ENCODE peak calls at places on chromosomes 7 and 10, in ten cellular contexts. One of them, this sample, is unnamed.

GRCh38 chr7:151366872-151367207 is 25.2 kb downstream of the NUB1 start:
- DNase-seq in HT1080: no peak
- DNase-seq in stimulated activated naive B cell treated with anti-CD40 and anti-IgM and Interleukin-4, amounts not matched to agents 10 μg/mL and 1 μg/mL and 100 μg/mL, for 72 hours: no peak
- DNase-seq in HTR-8/SVneo: no peak
- DNase-seq in colonic mucosa: no peak
- DNase-seq in H54: no peak
- DNase-seq in activated gamma-delta T cell treated with Interleukin-2 at 50 U/mL for 16 hours: no peak
- DNase-seq in fibroblast of the conjunctiva: no peak
- DNase-seq in activated CD4-positive, alpha-beta T cell treated with anti-CD3 and anti-CD28 coated beads for 48 hours: no peak
- DNase-seq in cardiac fibroblast: peak; percentile 64
- DNase-seq in this sample: no peak

GRCh38 chr10:3464760-3465405 is 292.3 kb upstream of the PITRM1 start:
- DNase-seq in stimulated activated naive B cell treated with anti-CD40 and anti-IgM and Interleukin-4, amounts not matched to agents 10 μg/mL and 1 μg/mL and 100 μg/mL, for 72 hours: no peak
- DNase-seq in colonic mucosa: peak; percentile 55
- DNase-seq in HTR-8/SVneo: no peak
- DNase-seq in HT1080: no peak
- DNase-seq in cardiac fibroblast: peak; percentile 26
- DNase-seq in activated CD4-positive, alpha-beta T cell treated with anti-CD3 and anti-CD28 coated beads for 48 hours: no peak
- DNase-seq in fibroblast of the conjunctiva: no peak
- DNase-seq in activated gamma-delta T cell treated with Interleukin-2 at 50 U/mL for 16 hours: no peak
- DNase-seq in H54: no peak
- DNase-seq in this sample: no peak

GRCh38 chr7:73623798-73624668 is at the start of gene MLXIPL:
- DNase-seq in stimulated activated naive B cell treated with anti-CD40 and anti-IgM and Interleukin-4, amounts not matched to agents 10 μg/mL and 1 μg/mL and 100 μg/mL, for 72 hours: peak; percentile 34
- DNase-seq in activated CD4-positive, alpha-beta T cell treated with anti-CD3 and anti-CD28 coated beads for 48 hours: peak; percentile 81
- DNase-seq in H54: no peak
- DNase-seq in activated gamma-delta T cell treated with Interleukin-2 at 50 U/mL for 16 hours: peak; percentile 37
- DNase-seq in HT1080: no peak
- DNase-seq in fibroblast of the conjunctiva: no peak
- DNase-seq in colonic mucosa: peak; percentile 95
- DNase-seq in cardiac fibroblast: peak; percentile 42
- DNase-seq in HTR-8/SVneo: peak; percentile 67
- DNase-seq in this sample: no peak

GRCh38 chr7:17298102-17298839 is at the start of gene AHR:
- DNase-seq in activated CD4-positive, alpha-beta T cell treated with anti-CD3 and anti-CD28 coated beads for 48 hours: peak; percentile 93
- DNase-seq in colonic mucosa: peak; percentile 95
- DNase-seq in cardiac fibroblast: peak; percentile 98
- DNase-seq in stimulated activated naive B cell treated with anti-CD40 and anti-IgM and Interleukin-4, amounts not matched to agents 10 μg/mL and 1 μg/mL and 100 μg/mL, for 72 hours: peak; percentile 82
- DNase-seq in fibroblast of the conjunctiva: peak; percentile 93
- DNase-seq in HT1080: peak; percentile 68
- DNase-seq in activated gamma-delta T cell treated with Interleukin-2 at 50 U/mL for 16 hours: peak; percentile 86
- DNase-seq in HTR-8/SVneo: peak; percentile 81
- DNase-seq in H54: no peak
- DNase-seq in this sample: no peak

GRCh38 chr7:105690286-105690915 is 109.1 kb upstream of the EFCAB10 start:
- DNase-seq in HTR-8/SVneo: no peak
- DNase-seq in activated CD4-positive, alpha-beta T cell treated with anti-CD3 and anti-CD28 coated beads for 48 hours: no peak
- DNase-seq in colonic mucosa: no peak
- DNase-seq in activated gamma-delta T cell treated with Interleukin-2 at 50 U/mL for 16 hours: no peak
- DNase-seq in stimulated activated naive B cell treated with anti-CD40 and anti-IgM and Interleukin-4, amounts not matched to agents 10 μg/mL and 1 μg/mL and 100 μg/mL, for 72 hours: no peak
- DNase-seq in cardiac fibroblast: no peak
- DNase-seq in fibroblast of the conjunctiva: no peak
- DNase-seq in HT1080: no peak
- DNase-seq in H54: no peak
- DNase-seq in this sample: no peak

GRCh38 chr10:92356041-92356440 is 65.1 kb downstream of the MARCHF5 start:
- DNase-seq in cardiac fibroblast: no peak
- DNase-seq in activated CD4-positive, alpha-beta T cell treated with anti-CD3 and anti-CD28 coated beads for 48 hours: no peak
- DNase-seq in stimulated activated naive B cell treated with anti-CD40 and anti-IgM and Interleukin-4, amounts not matched to agents 10 μg/mL and 1 μg/mL and 100 μg/mL, for 72 hours: no peak
- DNase-seq in HTR-8/SVneo: no peak
- DNase-seq in HT1080: no peak
- DNase-seq in activated gamma-delta T cell treated with Interleukin-2 at 50 U/mL for 16 hours: no peak
- DNase-seq in H54: no peak
- DNase-seq in colonic mucosa: no peak
- DNase-seq in fibroblast of the conjunctiva: no peak
- DNase-seq in this sample: no peak

GRCh38 chr7:2004841-2005351 is 227.8 kb downstream of the MAD1L1 start:
- DNase-seq in fibroblast of the conjunctiva: no peak
- DNase-seq in activated CD4-positive, alpha-beta T cell treated with anti-CD3 and anti-CD28 coated beads for 48 hours: no peak
- DNase-seq in colonic mucosa: no peak
- DNase-seq in HT1080: no peak
- DNase-seq in cardiac fibroblast: no peak
- DNase-seq in HTR-8/SVneo: no peak
- DNase-seq in activated gamma-delta T cell treated with Interleukin-2 at 50 U/mL for 16 hours: no peak
- DNase-seq in stimulated activated naive B cell treated with anti-CD40 and anti-IgM and Interleukin-4, amounts not matched to agents 10 μg/mL and 1 μg/mL and 100 μg/mL, for 72 hours: no peak
- DNase-seq in H54: no peak
- DNase-seq in this sample: no peak

GRCh38 chr10:8255301-8255700 is 200.8 kb downstream of the GATA3 start:
- DNase-seq in colonic mucosa: no peak
- DNase-seq in cardiac fibroblast: no peak
- DNase-seq in HTR-8/SVneo: no peak
- DNase-seq in activated gamma-delta T cell treated with Interleukin-2 at 50 U/mL for 16 hours: no peak
- DNase-seq in stimulated activated naive B cell treated with anti-CD40 and anti-IgM and Interleukin-4, amounts not matched to agents 10 μg/mL and 1 μg/mL and 100 μg/mL, for 72 hours: no peak
- DNase-seq in H54: no peak
- DNase-seq in activated CD4-positive, alpha-beta T cell treated with anti-CD3 and anti-CD28 coated beads for 48 hours: no peak
- DNase-seq in fibroblast of the conjunctiva: no peak
- DNase-seq in HT1080: no peak
- DNase-seq in this sample: no peak